ENCODE peak calls at places on chromosomes 6 and 20, in ten cellular contexts. N is activated T-helper 2 cell treated with anti-CD3 and anti-CD28 coated beads, Interferon-gamma antibody, Interleukin-2, Interleukin-4, amounts not matched to agents 10 μg/mL and 5 μg/mL and 100 μg/mL, durations not matched to agents 14 hours and 24 hours and 36 hours; A is T-cell; O is memory B cell; T is H4; G is right atrium auricular region; Y is left cardiac atrium; U is left colon; R is activated naive CD4-positive, alpha-beta T cell treated with anti-CD3 and anti-CD28 coated beads for 36 hours; C is Calu3. S is an unnamed sample.

GRCh38 chr6:35948725-35949124 is 27.8 kb upstream of the SRPK1 start:
- DNase-seq in R (peak), G (no peak), A (no peak), C (no peak), Y (no peak), U (no peak), O (no peak), T (peak), N (no peak), S (no peak)

GRCh38 chr6:29892696-29893095 is 49.6 kb upstream of the HLA-A start:
- DNase-seq in N (no peak), U (no peak), T (no peak), O (no peak), R (no peak), G (no peak), Y (no peak), A (no peak), C (no peak), S (no peak)

GRCh38 chr6:124780621-124781020 is 181.6 kb upstream of the RNF217 start:
- DNase-seq in Y (no peak), C (no peak), G (no peak), R (no peak), O (no peak), A (no peak), T (no peak), N (no peak), U (no peak), S (no peak)

GRCh38 chr20:35360033-35360432 is 51.7 kb downstream of the UQCC1 start:
- DNase-seq in O (no peak), C (no peak), U (no peak), G (no peak), N (no peak), A (no peak), R (no peak), T (no peak), Y (no peak), S (no peak)

GRCh38 chr6:137095651-137096238 is 51.0 kb upstream of the IL20RA start:
- DNase-seq in R (peak), Y (no peak), A (no peak), U (no peak), G (no peak), C (no peak), N (no peak), O (no peak), T (no peak), S (no peak)

GRCh38 chr6:27237089-27237723 is 10.3 kb upstream of the PRSS16 start:
- DNase-seq in T (peak), A (no peak), O (no peak), U (no peak), G (no peak), Y (no peak), N (peak), C (peak), R (peak), S (peak)

GRCh38 chr6:137864812-137865508 is 2.1 kb upstream of the TNFAIP3 start:
- DNase-seq in U (no peak), C (no peak), R (no peak), A (no peak), G (no peak), O (no peak), T (no peak), N (no peak), Y (no peak), S (no peak)

GRCh38 chr20:24027229-24027628 is 38.6 kb upstream of the GGTLC1 start:
- DNase-seq in C (no peak), N (peak), O (no peak), G (peak), T (no peak), R (peak), A (peak), Y (peak), U (peak), S (peak)

GRCh38 chr6:106037060-106037459 is 49.1 kb upstream of the PRDM1 start:
- DNase-seq in A (no peak), C (no peak), G (no peak), O (no peak), U (no peak), Y (no peak), R (no peak), T (no peak), N (no peak), S (no peak)